ENCODE peak calls at places on chromosomes 13 and 19, in ten cellular contexts. R is stimulated activated CD4-positive, alpha-beta T cell treated with anti-CD3 and anti-CD28 coated beads, Interleukin-4, amount 100 ng/mL, for 24 hours; I is renal cortical epithelial cell; Y is CD4-positive, alpha-beta T cell; M is activated CD4-positive, alpha-beta T cell treated with anti-CD3 and anti-CD28 coated beads for 48 hours; G is activated gamma-delta T cell treated with Interleukin-2 at 50 U/mL for 16 hours; P is endothelial cell of umbilical vein; S is naive thymus-derived CD8-positive, alpha-beta T cell; F is GOT3; B is AG04449. D is an unnamed sample.

GRCh38 chr13:50576156-50576555 is 267.3 kb downstream of the DLEU7 start:
- DNase-seq in R (no peak), I (no peak), Y (no peak), M (no peak), G (no peak), P (no peak), S (no peak), F (no peak), B (no peak), D (peak)

GRCh38 chr19:37997911-37998344 is 90.9 kb downstream of the SIPA1L3 start:
- DNase-seq in R (peak), I (peak), Y (no peak), M (peak), G (no peak), P (peak), S (no peak), F (no peak), B (peak), D (no peak)

GRCh38 chr13:75675421-75675820 is 39.3 kb downstream of the LMO7 start:
- DNase-seq in R (no peak), I (no peak), Y (no peak), M (no peak), G (no peak), P (no peak), S (no peak), F (no peak), B (no peak), D (no peak)

GRCh38 chr19:18109363-18109730 is 11.8 kb downstream of the MAST3 start:
- DNase-seq in R (no peak), I (no peak), Y (no peak), M (no peak), G (no peak), P (no peak), S (no peak), F (no peak), B (no peak), D (no peak)

GRCh38 chr13:106532111-106532929 is 3.1 kb downstream of the EFNB2 start:
- DNase-seq in R (no peak), I (no peak), Y (no peak), M (no peak), G (no peak), P (peak), S (no peak), F (no peak), B (no peak), D (no peak)

GRCh38 chr19:795691-796581 is 1.3 kb upstream of the PTBP1 start:
- DNase-seq in R (peak), I (no peak), Y (no peak), M (no peak), G (no peak), P (no peak), S (no peak), F (no peak), B (no peak), D (peak)

GRCh38 chr13:76667551-76667950 is 218.7 kb downstream of the KCTD12 start:
- DNase-seq in R (no peak), I (peak), Y (no peak), M (no peak), G (no peak), P (peak), S (peak), F (no peak), B (peak), D (no peak)

GRCh38 chr19:56211718-56212117 is 9.6 kb downstream of the ZSCAN5C start:
- DNase-seq in R (no peak), I (no peak), Y (no peak), M (no peak), G (no peak), P (no peak), S (no peak), F (no peak), B (no peak), D (no peak)

GRCh38 chr13:76903544-76904162 is 17.4 kb upstream of the KCTD12 start:
- DNase-seq in R (peak), I (peak), Y (peak), M (peak), G (peak), P (peak), S (peak), F (no peak), B (peak), D (no peak)

GRCh38 chr13:31477961-31478360 is 261.4 kb upstream of the RXFP2 start:
- DNase-seq in R (no peak), I (no peak), Y (no peak), M (no peak), G (no peak), P (no peak), S (no peak), F (no peak), B (peak), D (no peak)

GRCh38 chr13:79966502-79966901 is 374.4 kb downstream of the SPRY2 start:
- DNase-seq in R (no peak), I (peak), Y (no peak), M (no peak), G (no peak), P (no peak), S (no peak), F (no peak), B (no peak), D (no peak)

D was measured in kidney.